ENCODE peak calls at places on chromosomes 7 and 10, in four cellular contexts. H is GM23338, C is left ventricle myocardium inferior, I is heart right ventricle. D is an unnamed sample. For H3K4me1, the result is how much of the 10 kb centered on the place peaks cover.

GRCh38 chr7:81110673-81111072 is 191.8 kb upstream of the SEMA3C start:
- DNase-seq in C (no peak), I (no peak), H (no peak), D (no peak)

GRCh38 chr7:37908221-37908788 is 8.3 kb downstream of the SFRP4 start:
- DNase-seq in H (no peak), C (no peak), I (no peak), D (no peak)

GRCh38 chr10:30116254-30116573 is 56.8 kb upstream of the JCAD start:
- DNase-seq in C (no peak), I (no peak), H (no peak), D (no peak)

GRCh38 chr7:31082017-31082416 is 29.9 kb downstream of the ADCYAP1R1 start:
- DNase-seq in I (no peak), H (no peak), C (peak), D (no peak)

GRCh38 chr10:516766-517165 is 172.7 kb downstream of the DIP2C start:
- DNase-seq in C (no peak), I (no peak), H (no peak), D (no peak)

GRCh38 chr10:25532213-25532612 is 357.4 kb downstream of the GPR158 start:
- DNase-seq in I (no peak), C (no peak), H (no peak), D (no peak)

GRCh38 chr7:63521-64021 is 128.8 kb upstream of the FAM20C start:
- DNase-seq in I (no peak), H (no peak), C (peak), D (no peak)

GRCh38 chr10:24503627-24504320 is 219.9 kb downstream of the ARHGAP21 start:
- DNase-seq in I (peak), C (no peak), H (peak), D (no peak)

GRCh38 chr7:30598121-30598876 is 3.6 kb downstream of the GARS1 start:
- DNase-seq in C (no peak), H (peak), I (no peak), D (no peak)

GRCh38 chr10:4355346-4355745 is 470.7 kb upstream of the AKR1E2 start:
- DNase-seq in I (no peak), H (no peak), C (no peak), D (no peak)

GRCh38 chr7:28029036-28029435 is 151.6 kb downstream of the JAZF1 start:
- DNase-seq in H (no peak), I (no peak), C (no peak), D (no peak)

GRCh38 chr10:100793055-100793454 is 47.7 kb downstream of the PAX2 start:
- DNase-seq in I (no peak), C (no peak), H (peak), D (no peak)

GRCh38 chr7:105521027-105521730 is 892 bp downstream of the PUS7 start:
- DNase-seq in C (peak), I (peak), H (peak), D (peak)

GRCh38 chr10:2980791-2981360 is 86.5 kb upstream of the PFKP start:
- DNase-seq in C (no peak), I (no peak), H (no peak), D (no peak)

GRCh38 chr7:45695249-45695995 is 121.3 kb downstream of the ADCY1 start:
- DNase-seq in H (no peak), I (no peak), C (no peak), D (peak)

GRCh38 chr7:118404211-118404610 is 179.7 kb downstream of the ANKRD7 start:
- DNase-seq in I (no peak), H (no peak), C (no peak), D (no peak)
- H3K4me1 ChIP-seq in I (under half), H (under half), C (under half), D (under half)

DNA sequence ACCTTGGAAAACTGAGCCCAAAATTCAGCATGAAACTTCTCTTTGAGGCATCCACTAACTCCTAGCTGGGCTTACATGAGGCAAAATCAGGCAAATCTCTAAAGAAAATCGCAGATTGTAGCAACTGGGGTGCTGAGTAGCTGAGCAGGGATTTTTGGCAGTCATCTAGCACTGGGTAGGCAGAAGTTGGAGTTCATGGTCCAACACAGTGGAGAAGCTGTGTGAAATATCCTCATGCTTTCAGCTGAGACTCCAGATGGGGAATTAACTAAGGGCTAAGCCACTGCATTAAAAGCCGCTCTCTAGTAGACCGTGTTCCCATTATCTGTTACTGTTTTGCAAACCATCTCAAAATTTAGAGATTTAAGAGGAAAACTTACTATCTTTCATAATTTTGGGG is 240.1 kb upstream of the PHYHIPL start:
- DNase-seq in I (no peak), H (no peak), C (no peak), D (no peak)
- H3K27ac ChIP-seq in I (no peak), H (no peak), C (peak), D (no peak)

DNA sequence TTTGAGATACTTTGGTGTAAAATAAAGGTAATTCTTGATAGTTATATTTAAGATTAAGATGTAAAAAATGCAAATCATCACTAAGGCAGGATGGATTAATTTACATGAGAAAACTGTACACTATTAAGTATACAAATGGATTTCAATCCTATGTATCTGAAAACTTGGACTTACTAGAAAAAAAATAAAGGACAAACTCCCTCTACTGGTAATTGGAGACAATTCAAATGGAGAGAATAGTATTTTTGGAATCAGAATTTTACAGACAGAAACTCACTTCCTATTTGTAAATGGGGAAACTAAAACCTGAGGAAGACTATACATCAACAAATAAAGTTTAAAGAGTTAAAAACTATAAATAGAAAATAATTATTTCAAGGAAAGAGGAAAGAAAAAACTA is 62.6 kb downstream of the CUL2 start:
- DNase-seq in I (no peak), C (no peak), H (peak), D (no peak)
- TF ChIP-seq CTCF in I (peak), C (peak), H (no peak), D (peak)

GRCh38 chr10:124721295-124722052 is 22.7 kb downstream of the FAM53B start:
- DNase-seq in C (peak), I (peak), H (no peak), D (no peak)
- H3K4me1 ChIP-seq in C (half or more), I (half or more), H (under half), D (under half)

GRCh38 chr7:127390817-127391590 is 1.5 kb downstream of the ZNF800 start:
- DNase-seq in I (no peak), C (no peak), H (no peak), D (no peak)
- H3K27ac ChIP-seq in I (peak), C (peak), H (no peak), D (peak)

GRCh38 chr7:133564484-133564883 is 311.6 kb downstream of the EXOC4 start:
- DNase-seq in I (no peak), C (no peak), H (peak), D (no peak)
- TF ChIP-seq CTCF in I (no peak), C (no peak), H (peak), D (no peak)

GRCh38 chr7:121475806-121476205 is 79.7 kb upstream of the FAM3C start:
- DNase-seq in C (peak), I (peak), H (no peak), D (no peak)
- H3K4me1 ChIP-seq in C (under half), I (under half), H (under half), D (under half)

GRCh38 chr7:75950111-75950681 is 35.2 kb downstream of the POR start:
- DNase-seq in H (no peak), C (no peak), I (no peak), D (no peak)
- H3K27ac ChIP-seq in H (no peak), C (peak), I (peak), D (no peak)

DNA sequence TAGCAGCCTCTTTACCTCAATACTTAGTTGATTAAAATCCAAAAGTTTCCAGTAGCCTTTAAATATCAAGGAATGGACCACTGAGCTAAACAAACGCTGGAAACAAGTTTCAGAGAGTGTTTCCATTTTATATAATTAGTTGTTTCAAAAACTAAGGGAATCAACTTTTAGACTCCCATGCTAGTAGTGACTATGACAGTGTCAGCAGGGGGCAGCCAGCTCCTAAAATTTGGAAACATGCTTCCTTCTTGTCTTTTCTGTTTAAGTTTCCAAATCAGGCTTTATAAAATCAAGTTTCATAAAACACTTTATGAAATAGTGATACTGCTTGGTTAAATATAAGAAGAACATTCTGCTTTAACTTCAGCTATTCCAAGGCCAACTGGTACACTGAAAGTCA is 138.2 kb upstream of the TMEM229A start:
- DNase-seq in H (peak), I (peak), C (peak), D (no peak)
- TF ChIP-seq CTCF in H (peak), I (peak), C (peak), D (peak)

GRCh38 chr10:95787447-95787846 is 31.5 kb downstream of the ENTPD1 start:
- DNase-seq in I (no peak), H (no peak), C (no peak), D (no peak)
- H3K4me1 ChIP-seq in I (under half), H (under half), C (under half), D (under half)

D was measured in breast epithelium.